ENCODE peak calls at places on chromosomes 7 and 10, in six cellular contexts. T, I, P, B, M and W are unnamed samples.

GRCh38 chr7:73895626-73896025 is 34.7 kb downstream of the TMEM270 start:
- DNase-seq in P (no peak), B (no peak), I (no peak), M (no peak), T (no peak), W (no peak)

GRCh38 chr7:141053626-141054025 is 20.2 kb upstream of the TMEM178B start:
- DNase-seq in I (no peak), P (peak), M (no peak), B (peak), T (no peak), W (peak)

GRCh38 chr10:129704786-129705525 is 237.9 kb downstream of the MGMT start:
- DNase-seq in B (no peak), P (no peak), T (no peak), I (no peak), M (no peak), W (no peak)

GRCh38 chr10:86752311-86752710 is 4.1 kb upstream of the BMPR1A start:
- DNase-seq in I (no peak), M (no peak), B (no peak), T (peak), P (no peak), W (no peak)

GRCh38 chr7:44194069-44194468 is 4.8 kb upstream of the GCK start:
- DNase-seq in T (no peak), M (no peak), I (no peak), B (no peak), P (peak), W (no peak)

GRCh38 chr7:150405584-150406310 is 26.6 kb downstream of the ZNF775 start:
- DNase-seq in M (no peak), B (no peak), I (peak), T (peak), P (peak), W (no peak)

GRCh38 chr7:92025260-92025659 is 84.6 kb downstream of the AKAP9 start:
- DNase-seq in P (no peak), B (peak), M (no peak), T (no peak), I (no peak), W (no peak)

GRCh38 chr10:125812128-125812527 is 10.9 kb downstream of the UROS start:
- DNase-seq in T (no peak), M (no peak), B (no peak), P (no peak), I (no peak), W (no peak)

GRCh38 chr10:95559466-95559865 is 1.7 kb downstream of the SORBS1 start:
- DNase-seq in B (no peak), I (no peak), M (no peak), T (no peak), P (no peak), W (no peak)

GRCh38 chr7:107744345-107744750 is 406 bp downstream of the CBLL1 start:
- DNase-seq in I (no peak), B (no peak), T (no peak), M (no peak), P (no peak), W (no peak)

GRCh38 chr7:6438427-6438826 is 9.3 kb downstream of the DAGLB start:
- DNase-seq in P (no peak), I (no peak), B (no peak), T (no peak), M (no peak), W (no peak)

GRCh38 chr7:129790136-129790535 is 162.6 kb downstream of the UBE2H start:
- DNase-seq in I (no peak), B (no peak), M (no peak), T (no peak), P (no peak), W (no peak)

GRCh38 chr7:64875658-64876406 is 27.2 kb upstream of the ZNF273 start:
- DNase-seq in P (no peak), I (no peak), T (no peak), M (no peak), B (no peak), W (peak)

GRCh38 chr10:112911196-112911595 is 38.9 kb upstream of the TCF7L2 start:
- DNase-seq in M (peak), B (no peak), P (no peak), T (no peak), I (no peak), W (no peak)

GRCh38 chr10:49164587-49165188 is 23.5 kb downstream of the TMEM273 start:
- DNase-seq in M (no peak), T (peak), B (no peak), I (no peak), P (peak), W (peak)

GRCh38 chr7:108253275-108254044 is 123.3 kb upstream of the LAMB4 start:
- DNase-seq in B (peak), T (no peak), P (no peak), M (peak), I (no peak), W (no peak)

GRCh38 chr7:45685619-45686240 is 111.6 kb downstream of the ADCY1 start:
- DNase-seq in B (no peak), T (no peak), I (no peak), M (no peak), P (no peak), W (no peak)